ENCODE peak calls at places on chromosomes 6 and 20, in four cellular contexts. F is cardiac muscle cell, I is astrocyte of the spinal cord, P is transverse colon. K is an unnamed sample.

GRCh38 chr6:34190504-34191122 is 44.7 kb upstream of the GRM4 start:
- DNase-seq in F (no peak), I (no peak), P (no peak), K (no peak)

GRCh38 chr6:101545171-101545570 is 151.7 kb downstream of the GRIK2 start:
- DNase-seq in F (no peak), I (peak), P (no peak), K (no peak)

GRCh38 chr6:49025273-49026240 is 437.5 kb downstream of the MMUT start:
- DNase-seq in F (no peak), I (no peak), P (no peak), K (no peak)

GRCh38 chr6:163731215-163732013 is 316.9 kb downstream of the QKI start:
- DNase-seq in F (no peak), I (no peak), P (no peak), K (no peak)

GRCh38 chr6:36095497-36096391 is 34.6 kb upstream of the MAPK13 start:
- DNase-seq in F (no peak), I (no peak), P (peak), K (no peak)

GRCh38 chr6:27518881-27519795 is 46.2 kb upstream of the ZNF184 start:
- DNase-seq in F (peak), I (peak), P (peak), K (peak)

GRCh38 chr6:84871925-84872324 is 107.5 kb upstream of the TBX18 start:
- DNase-seq in F (no peak), I (no peak), P (no peak), K (no peak)

GRCh38 chr6:169592558-169592957 is 109.3 kb downstream of the WDR27 start:
- DNase-seq in F (no peak), I (peak), P (no peak), K (peak)

GRCh38 chr6:159107451-159108260 is 61.5 kb upstream of the FNDC1 start:
- DNase-seq in F (no peak), I (no peak), P (peak), K (no peak)

GRCh38 chr6:14665827-14666724 is 548.5 kb downstream of the CD83 start:
- DNase-seq in F (peak), I (peak), P (peak), K (peak)

GRCh38 chr20:44028868-44029847 is 114.5 kb downstream of the TOX2 start:
- DNase-seq in F (no peak), I (no peak), P (no peak), K (no peak)

GRCh38 chr6:71012871-71013456 is 56.1 kb upstream of the B3GAT2 start:
- DNase-seq in F (peak), I (peak), P (no peak), K (peak)

GRCh38 chr6:44831002-44831610 is 443.6 kb downstream of the CDC5L start:
- DNase-seq in F (peak), I (peak), P (no peak), K (no peak)

GRCh38 chr6:7505196-7505699 is 36.2 kb upstream of the DSP start:
- DNase-seq in F (peak), I (peak), P (peak), K (peak)

GRCh38 chr20:9388160-9388825 is 126.1 kb upstream of the LAMP5 start:
- DNase-seq in F (no peak), I (no peak), P (no peak), K (no peak)

GRCh38 chr6:14804444-14805210 is 441.2 kb upstream of the JARID2 start:
- DNase-seq in F (peak), I (peak), P (peak), K (peak)

GRCh38 chr6:6199678-6200077 is 120.8 kb downstream of the F13A1 start:
- DNase-seq in F (no peak), I (no peak), P (no peak), K (no peak)

GRCh38 chr20:1491281-1491840 is at the start of gene SIRPB2:
- DNase-seq in F (no peak), I (no peak), P (peak), K (no peak)

GRCh38 chr6:73394577-73395354 is at the start of gene DDX43:
- DNase-seq in F (no peak), I (peak), P (peak), K (peak)

GRCh38 chr20:49750611-49751396 is 37.1 kb upstream of the B4GALT5 start:
- DNase-seq in F (no peak), I (no peak), P (peak), K (no peak)

GRCh38 chr20:59631751-59632380 is 27.5 kb downstream of the PHACTR3 start:
- DNase-seq in F (no peak), I (no peak), P (no peak), K (no peak)

GRCh38 chr6:119533603-119534279 is 184.2 kb upstream of the MAN1A1 start:
- DNase-seq in F (no peak), I (peak), P (no peak), K (peak)

GRCh38 chr20:24952376-24953203 is 3.5 kb downstream of the CST7 start:
- DNase-seq in F (no peak), I (no peak), P (no peak), K (no peak)
- H3K4me3 ChIP-seq in F (no peak), I (no peak), P (no peak), K (no peak)

GRCh38 chr6:11174245-11174616 is 58.2 kb downstream of the NEDD9 start:
- DNase-seq in F (no peak), I (no peak), P (no peak), K (no peak)

GRCh38 chr6:11168091-11168635 is 56.6 kb upstream of the ERVFRD-1 start:
- DNase-seq in F (no peak), I (no peak), P (no peak), K (no peak)

GRCh38 chr6:11172501-11173337 is 59.7 kb downstream of the NEDD9 start:
- DNase-seq in F (peak), I (peak), P (peak), K (peak)

GRCh38 chr6:11166948-11167347 is 55.4 kb upstream of the ERVFRD-1 start:
- DNase-seq in F (no peak), I (no peak), P (no peak), K (no peak)

DNA sequence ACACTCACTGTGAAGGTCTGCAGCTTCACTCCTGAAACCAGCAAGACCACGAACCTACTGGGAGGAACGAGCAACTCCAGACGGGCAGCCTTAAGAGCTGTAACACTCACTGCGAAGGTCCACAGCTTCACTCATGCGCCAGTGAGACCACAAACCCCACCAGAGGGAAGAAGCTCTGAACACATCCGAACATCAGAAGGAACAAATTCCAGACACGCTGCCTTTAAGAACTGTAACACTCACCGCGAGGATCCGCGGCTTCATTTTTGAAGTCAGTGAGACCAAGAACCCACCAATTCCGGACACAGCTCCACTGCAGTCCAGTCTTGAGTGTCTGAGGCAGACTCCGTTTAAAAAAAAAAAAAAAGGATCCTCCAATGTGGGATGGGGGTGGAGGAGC is 60.4 kb upstream of the ERVFRD-1 start:
- DNase-seq in F (no peak), I (no peak), P (no peak), K (no peak)
- TF ChIP-seq CTCF in F (no peak), I (no peak), P (no peak), K (no peak)

DNA sequence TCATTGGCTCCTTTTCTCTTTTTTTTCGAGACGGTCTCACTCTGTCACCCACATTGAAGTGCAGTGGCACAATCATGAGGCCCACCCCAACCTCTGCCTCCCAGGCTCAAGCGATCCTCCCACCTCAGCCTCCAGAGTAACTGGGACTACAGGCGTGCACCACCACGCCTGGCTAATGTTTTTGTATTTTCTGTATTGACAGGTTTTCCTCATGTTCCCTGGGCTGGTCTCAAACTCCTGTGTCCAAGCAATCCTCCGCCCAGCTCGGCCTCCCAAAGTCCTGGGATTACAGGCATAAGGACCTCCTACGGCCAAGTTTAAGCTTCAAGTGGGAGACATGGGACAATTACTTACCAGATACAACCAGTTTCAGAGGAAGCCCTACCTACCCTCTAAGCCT is 9.4 kb upstream of the POU5F1 start:
- DNase-seq in F (no peak), I (no peak), P (no peak), K (no peak)
- H3K4me3 ChIP-seq in F (no peak), I (peak), P (no peak), K (peak)

GRCh38 chr20:3632311-3633004 is 30.7 kb downstream of the GFRA4 start:
- DNase-seq in F (no peak), I (no peak), P (no peak), K (no peak)
- TF ChIP-seq CTCF in F (no peak), I (no peak), P (no peak), K (no peak)

DNA sequence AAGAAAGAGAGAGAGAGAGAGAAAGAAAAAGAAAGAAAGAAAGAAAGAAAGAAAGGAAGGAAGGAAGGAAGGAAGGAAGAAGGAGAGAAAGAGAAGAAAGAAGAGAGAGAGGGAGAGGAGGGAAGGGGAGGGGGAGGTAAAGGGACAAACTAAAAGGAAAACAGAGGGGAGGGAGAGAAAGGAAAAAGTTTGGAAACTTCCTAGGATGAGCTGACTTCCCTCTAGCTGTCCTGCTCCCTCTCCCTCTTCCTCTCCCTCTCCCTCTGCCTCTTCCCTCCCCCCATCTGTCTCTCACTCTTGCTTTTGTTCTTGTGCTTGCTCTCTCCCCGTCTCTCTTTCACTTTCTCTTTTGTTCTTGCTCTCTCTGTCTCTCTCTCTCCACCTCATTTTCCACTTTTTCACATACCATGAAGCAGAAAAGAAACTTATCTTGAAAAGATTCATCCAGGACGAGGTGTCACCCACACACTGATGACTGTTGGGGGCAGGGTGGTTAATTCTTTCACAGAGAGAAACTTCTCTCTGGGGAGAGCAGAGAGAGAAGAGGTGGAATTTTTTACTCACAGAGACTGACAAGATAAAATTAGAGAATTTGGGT is 56.4 kb upstream of the DUSP22 start:
- DNase-seq in F (no peak), I (peak), P (no peak), K (peak)
- H3K4me3 ChIP-seq in F (no peak), I (peak), P (peak), K (peak)

DNA sequence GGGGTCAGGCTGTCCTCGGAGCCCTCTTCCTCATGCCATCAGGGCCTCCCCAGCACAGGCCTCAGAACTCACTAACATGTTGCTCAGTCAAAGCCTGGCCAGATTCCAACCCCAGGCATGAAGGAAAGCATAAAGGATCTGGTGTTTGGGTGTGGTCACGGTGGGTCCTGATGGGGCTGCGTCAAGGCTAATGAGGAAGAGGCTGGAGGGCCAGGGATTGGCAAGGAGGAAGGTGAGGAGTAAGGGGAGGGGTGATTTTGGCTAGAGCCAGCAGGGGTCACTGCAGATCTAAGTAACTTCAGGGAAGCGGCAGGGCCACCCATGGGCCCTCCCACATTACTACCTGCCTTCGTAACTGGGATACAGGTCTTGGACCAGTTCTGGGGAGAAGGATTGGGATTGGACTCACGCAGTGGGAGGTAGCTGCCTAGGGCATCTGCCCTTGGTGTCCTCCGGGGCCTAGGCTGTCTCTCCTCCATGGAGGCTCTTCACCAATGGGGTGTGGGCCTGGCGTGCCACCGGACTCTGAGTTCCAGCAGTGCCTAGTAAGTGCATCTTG is 36.2 kb upstream of the MRPS18A start:
- DNase-seq in F (peak), I (peak), P (peak), K (peak)
- TF ChIP-seq CTCF in F (peak), I (peak), P (peak), K (peak)

GRCh38 chr6:81911446-81911845 is 159.0 kb upstream of the TENT5A start:
- DNase-seq in F (no peak), I (no peak), P (no peak), K (no peak)
- H3K4me3 ChIP-seq in F (no peak), I (no peak), P (no peak), K (no peak)

K was measured in foreskin fibroblast.